ENCODE peak calls at places on chromosomes 7 and 10, in four cellular contexts. V is cardiac fibroblast, G is lung, S is A549. W is an unnamed sample.

GRCh38 chr7:23443974-23444373 is 26.3 kb downstream of the IGF2BP3 start:
- DNase-seq in V (no peak), G (no peak), S (no peak), W (no peak)

GRCh38 chr7:72039460-72039859 is 372.7 kb downstream of the CALN1 start:
- DNase-seq in V (no peak), G (no peak), S (no peak), W (no peak)

GRCh38 chr7:36021367-36021766 is 131.7 kb upstream of the EEPD1 start:
- DNase-seq in V (no peak), G (no peak), S (no peak), W (no peak)

GRCh38 chr10:51804861-51805260 is 105.5 kb upstream of the CSTF2T start:
- DNase-seq in V (peak), G (no peak), S (no peak), W (no peak)

GRCh38 chr10:113158183-113158582 is 208.1 kb downstream of the TCF7L2 start:
- DNase-seq in V (no peak), G (no peak), S (peak), W (no peak)

GRCh38 chr10:6271663-6272062 is 68.9 kb downstream of the PFKFB3 start:
- DNase-seq in V (no peak), G (no peak), S (no peak), W (no peak)

GRCh38 chr10:78894089-78894840 is 174.5 kb upstream of the ZMIZ1 start:
- DNase-seq in V (no peak), G (peak), S (no peak), W (no peak)

GRCh38 chr7:42097756-42098155 is 139.3 kb downstream of the GLI3 start:
- DNase-seq in V (peak), G (no peak), S (no peak), W (no peak)

GRCh38 chr10:77442790-77443189 is 194.8 kb downstream of the KCNMA1 start:
- DNase-seq in V (no peak), G (no peak), S (no peak), W (no peak)

GRCh38 chr7:152402384-152403250 is 33.2 kb downstream of the KMT2C start:
- DNase-seq in V (peak), G (no peak), S (no peak), W (no peak)

GRCh38 chr10:63210611-63211196 is 77.6 kb downstream of the NRBF2 start:
- DNase-seq in V (peak), G (no peak), S (no peak), W (no peak)

GRCh38 chr7:44106311-44107065 is 2.3 kb downstream of the AEBP1 start:
- DNase-seq in V (no peak), G (no peak), S (no peak), W (no peak)

GRCh38 chr10:24503627-24504320 is 219.9 kb downstream of the ARHGAP21 start:
- DNase-seq in V (peak), G (peak), S (peak), W (no peak)

GRCh38 chr7:5348134-5349004 is 65.6 kb downstream of the SLC29A4 start:
- DNase-seq in V (no peak), G (no peak), S (no peak), W (no peak)

GRCh38 chr10:58932126-58932525 is 244.3 kb upstream of the PHYHIPL start:
- DNase-seq in V (peak), G (no peak), S (no peak), W (no peak)

GRCh38 chr10:97574374-97575100 is 2.0 kb downstream of the ANKRD2 start:
- DNase-seq in V (peak), G (peak), S (peak), W (peak)

GRCh38 chr7:117096297-117096696 is 143.0 kb downstream of the ST7 start:
- DNase-seq in V (no peak), G (no peak), S (no peak), W (no peak)

GRCh38 chr10:123562811-123563580 is 103.2 kb upstream of the GPR26 start:
- DNase-seq in V (no peak), G (no peak), S (no peak), W (no peak)

GRCh38 chr10:25701651-25702050 is 232.4 kb upstream of the MYO3A start:
- DNase-seq in V (no peak), G (no peak), S (no peak), W (no peak)

GRCh38 chr10:131211146-131211545 is 100.4 kb downstream of the TCERG1L start:
- DNase-seq in V (no peak), G (no peak), S (no peak), W (no peak)

GRCh38 chr7:69722836-69723235 is 124.6 kb downstream of the AUTS2 start:
- DNase-seq in V (no peak), G (no peak), S (no peak), W (no peak)

GRCh38 chr10:88557659-88558058 is 25.5 kb downstream of the RNLS start:
- DNase-seq in V (peak), G (no peak), S (no peak), W (no peak)

GRCh38 chr7:40608321-40609075 is 473.7 kb downstream of the SUGCT start:
- DNase-seq in V (no peak), G (no peak), S (no peak), W (no peak)

GRCh38 chr7:36283171-36283570 is 106.5 kb upstream of the ANLN start:
- DNase-seq in V (no peak), G (no peak), S (no peak), W (no peak)

GRCh38 chr7:140161047-140161446 is 15.7 kb downstream of the KDM7A start:
- DNase-seq in V (no peak), G (no peak), S (no peak), W (no peak)

GRCh38 chr7:92641921-92642511 is 51.8 kb upstream of the FAM133B start:
- DNase-seq in V (peak), G (no peak), S (no peak), W (no peak)

GRCh38 chr7:17466201-17466600 is 167.7 kb downstream of the AHR start:
- DNase-seq in V (peak), G (no peak), S (no peak), W (no peak)

GRCh38 chr7:24916463-24917040 is 63.4 kb downstream of the OSBPL3 start:
- DNase-seq in V (no peak), G (no peak), S (no peak), W (no peak)

GRCh38 chr10:132294561-132295320 is 13.0 kb downstream of the STK32C start:
- DNase-seq in V (no peak), G (no peak), S (no peak), W (no peak)

GRCh38 chr7:8922726-8923125 is 489.3 kb downstream of the NXPH1 start:
- DNase-seq in V (no peak), G (no peak), S (no peak), W (no peak)

W was measured in mucosa of gallbladder.